ENCODE peak calls at places on chromosomes 13 and 19, in six cellular contexts. One of them, this sample, is unnamed.

GRCh38 chr13:113448885-113449692 is 4.2 kb downstream of the ADPRHL1 start:
- DNase-seq in epithelial cell of proximal tubule: no peak
- DNase-seq in heart right ventricle: no peak
- DNase-seq in RWPE1: peak; percentile 83
- DNase-seq in cardiac muscle cell: no peak
- DNase-seq in AG09319: no peak
- DNase-seq in this sample: no peak

GRCh38 chr19:50362656-50363424 is 2.6 kb downstream of the NAPSA start:
- DNase-seq in AG09319: no peak
- DNase-seq in RWPE1: no peak
- DNase-seq in heart right ventricle: no peak
- DNase-seq in epithelial cell of proximal tubule: no peak
- DNase-seq in cardiac muscle cell: peak; percentile 63
- DNase-seq in this sample: no peak

GRCh38 chr19:46404039-46404883 is 9.1 kb downstream of the CCDC8 start:
- DNase-seq in AG09319: no peak
- DNase-seq in epithelial cell of proximal tubule: no peak
- DNase-seq in heart right ventricle: peak; percentile 48
- DNase-seq in cardiac muscle cell: peak; percentile 76
- DNase-seq in RWPE1: no peak
- DNase-seq in this sample: peak; percentile 49

GRCh38 chr13:107329991-107330390 is 762.1 kb upstream of the ARGLU1 start:
- DNase-seq in RWPE1: no peak
- DNase-seq in heart right ventricle: no peak
- DNase-seq in epithelial cell of proximal tubule: no peak
- DNase-seq in AG09319: no peak
- DNase-seq in cardiac muscle cell: peak; percentile 0
- DNase-seq in this sample: no peak

GRCh38 chr13:102195566-102196462 is 206.0 kb downstream of the FGF14 start:
- DNase-seq in cardiac muscle cell: no peak
- DNase-seq in AG09319: no peak
- DNase-seq in epithelial cell of proximal tubule: no peak
- DNase-seq in RWPE1: no peak
- DNase-seq in heart right ventricle: no peak
- DNase-seq in this sample: no peak

GRCh38 chr13:22422712-22423111 is 751.8 kb downstream of the FGF9 start:
- DNase-seq in heart right ventricle: no peak
- DNase-seq in epithelial cell of proximal tubule: no peak
- DNase-seq in RWPE1: no peak
- DNase-seq in cardiac muscle cell: no peak
- DNase-seq in AG09319: no peak
- DNase-seq in this sample: no peak

GRCh38 chr19:42325896-42326771 is 699 bp downstream of the MEGF8 start:
- DNase-seq in epithelial cell of proximal tubule: no peak
- DNase-seq in heart right ventricle: no peak
- DNase-seq in RWPE1: peak; percentile 17
- DNase-seq in cardiac muscle cell: peak; percentile 46
- DNase-seq in AG09319: no peak
- DNase-seq in this sample: no peak

GRCh38 chr13:75129331-75129730 is 352.6 kb downstream of the TBC1D4 start:
- DNase-seq in heart right ventricle: no peak
- DNase-seq in cardiac muscle cell: no peak
- DNase-seq in epithelial cell of proximal tubule: no peak
- DNase-seq in AG09319: no peak
- DNase-seq in RWPE1: no peak
- DNase-seq in this sample: no peak

GRCh38 chr19:19405919-19406877 is 723 bp downstream of the GATAD2A start:
- DNase-seq in AG09319: no peak
- DNase-seq in cardiac muscle cell: peak; percentile 69
- DNase-seq in epithelial cell of proximal tubule: no peak
- DNase-seq in heart right ventricle: peak; percentile 61
- DNase-seq in RWPE1: peak; percentile 26
- DNase-seq in this sample: peak; percentile 38

GRCh38 chr19:1122021-1122971 is 18.5 kb downstream of the GPX4 start:
- DNase-seq in heart right ventricle: no peak
- DNase-seq in RWPE1: no peak
- DNase-seq in cardiac muscle cell: no peak
- DNase-seq in epithelial cell of proximal tubule: no peak
- DNase-seq in AG09319: no peak
- DNase-seq in this sample: no peak

GRCh38 chr13:111183959-111184684 is 69.0 kb downstream of the ARHGEF7 start:
- DNase-seq in epithelial cell of proximal tubule: no peak
- DNase-seq in AG09319: no peak
- DNase-seq in cardiac muscle cell: no peak
- DNase-seq in heart right ventricle: no peak
- DNase-seq in RWPE1: no peak
- DNase-seq in this sample: no peak

GRCh38 chr13:113207890-113208423 is 512 bp downstream of the PCID2 start:
- DNase-seq in epithelial cell of proximal tubule: no peak
- DNase-seq in RWPE1: peak; percentile 24
- DNase-seq in cardiac muscle cell: peak; percentile 60
- DNase-seq in heart right ventricle: peak; percentile 39
- DNase-seq in AG09319: no peak
- DNase-seq in this sample: peak; percentile 25

GRCh38 chr13:48748681-48749080 is 95.0 kb downstream of the CYSLTR2 start:
- DNase-seq in epithelial cell of proximal tubule: no peak
- DNase-seq in RWPE1: no peak
- DNase-seq in AG09319: no peak
- DNase-seq in cardiac muscle cell: no peak
- DNase-seq in heart right ventricle: no peak
- DNase-seq in this sample: no peak

GRCh38 chr13:30034448-30034795 is 184.0 kb upstream of the UBL3 start:
- DNase-seq in RWPE1: no peak
- DNase-seq in heart right ventricle: no peak
- DNase-seq in AG09319: no peak
- DNase-seq in cardiac muscle cell: no peak
- DNase-seq in epithelial cell of proximal tubule: peak; percentile 32
- DNase-seq in this sample: no peak

GRCh38 chr13:20558982-20559381 is 8.0 kb upstream of the IFT88 start:
- DNase-seq in RWPE1: no peak
- DNase-seq in cardiac muscle cell: no peak
- DNase-seq in AG09319: no peak
- DNase-seq in epithelial cell of proximal tubule: no peak
- DNase-seq in heart right ventricle: no peak
- DNase-seq in this sample: no peak

GRCh38 chr19:2922987-2923386 is 21.8 kb downstream of the ZNF77 start:
- DNase-seq in cardiac muscle cell: no peak
- DNase-seq in heart right ventricle: no peak
- DNase-seq in AG09319: no peak
- DNase-seq in RWPE1: no peak
- DNase-seq in epithelial cell of proximal tubule: no peak
- DNase-seq in this sample: no peak

GRCh38 chr19:44196772-44197171 is 15.6 kb upstream of the ZNF227 start:
- DNase-seq in RWPE1: no peak
- DNase-seq in epithelial cell of proximal tubule: no peak
- DNase-seq in AG09319: no peak
- DNase-seq in cardiac muscle cell: no peak
- DNase-seq in heart right ventricle: no peak
- DNase-seq in this sample: no peak

GRCh38 chr13:23348270-23349126 is 85.0 kb downstream of the SACS start:
- DNase-seq in heart right ventricle: no peak
- DNase-seq in epithelial cell of proximal tubule: no peak
- DNase-seq in AG09319: no peak
- DNase-seq in cardiac muscle cell: peak; percentile 13
- DNase-seq in RWPE1: no peak
- DNase-seq in this sample: no peak

GRCh38 chr13:59409211-59409610 is 754.5 kb downstream of the DIAPH3 start:
- DNase-seq in RWPE1: no peak
- DNase-seq in AG09319: no peak
- DNase-seq in epithelial cell of proximal tubule: no peak
- DNase-seq in heart right ventricle: peak; percentile 75
- DNase-seq in cardiac muscle cell: no peak
- DNase-seq in this sample: no peak

GRCh38 chr13:89701913-89702312 is 1645.6 kb upstream of the MIR17HG start:
- DNase-seq in cardiac muscle cell: no peak
- DNase-seq in RWPE1: no peak
- DNase-seq in heart right ventricle: no peak
- DNase-seq in epithelial cell of proximal tubule: no peak
- DNase-seq in AG09319: no peak
- DNase-seq in this sample: no peak

GRCh38 chr13:112186091-112186490 is 119.1 kb downstream of the SOX1 start:
- DNase-seq in cardiac muscle cell: no peak
- DNase-seq in RWPE1: no peak
- DNase-seq in epithelial cell of proximal tubule: no peak
- DNase-seq in heart right ventricle: no peak
- DNase-seq in AG09319: no peak
- DNase-seq in this sample: no peak

GRCh38 chr13:35830850-35831450 is 300.2 kb downstream of the DCLK1 start:
- DNase-seq in heart right ventricle: no peak
- DNase-seq in AG09319: no peak
- DNase-seq in epithelial cell of proximal tubule: no peak
- DNase-seq in cardiac muscle cell: no peak
- DNase-seq in RWPE1: no peak
- DNase-seq in this sample: no peak

GRCh38 chr13:94192576-94192975 is 286.9 kb downstream of the DCT start:
- DNase-seq in cardiac muscle cell: peak; percentile 30
- DNase-seq in RWPE1: no peak
- DNase-seq in epithelial cell of proximal tubule: no peak
- DNase-seq in heart right ventricle: no peak
- DNase-seq in AG09319: no peak
- DNase-seq in this sample: no peak
- TF ChIP-seq CTCF in cardiac muscle cell: peak; percentile 47
- TF ChIP-seq CTCF in RWPE1: no peak
- TF ChIP-seq CTCF in epithelial cell of proximal tubule: peak; percentile 77
- TF ChIP-seq CTCF in heart right ventricle: peak; percentile 40
- TF ChIP-seq CTCF in AG09319: peak; percentile 32
- TF ChIP-seq CTCF in this sample: peak; percentile 50

GRCh38 chr19:40908981-40909380 is 26.9 kb upstream of the CYP2A7 start:
- DNase-seq in epithelial cell of proximal tubule: no peak
- DNase-seq in heart right ventricle: no peak
- DNase-seq in RWPE1: no peak
- DNase-seq in AG09319: peak; percentile 14
- DNase-seq in cardiac muscle cell: peak; percentile 36
- DNase-seq in this sample: no peak
- TF ChIP-seq CTCF in epithelial cell of proximal tubule: peak; percentile 53
- TF ChIP-seq CTCF in heart right ventricle: no peak
- TF ChIP-seq CTCF in RWPE1: no peak
- TF ChIP-seq CTCF in AG09319: peak; percentile 63
- TF ChIP-seq CTCF in cardiac muscle cell: peak; percentile 7
- TF ChIP-seq CTCF in this sample: no peak

GRCh38 chr19:6324757-6325156 is 8.7 kb downstream of the ACER1 start:
- DNase-seq in cardiac muscle cell: no peak
- DNase-seq in heart right ventricle: no peak
- DNase-seq in epithelial cell of proximal tubule: no peak
- DNase-seq in AG09319: no peak
- DNase-seq in RWPE1: no peak
- DNase-seq in this sample: no peak
- TF ChIP-seq CTCF in cardiac muscle cell: no peak
- TF ChIP-seq CTCF in heart right ventricle: no peak
- TF ChIP-seq CTCF in epithelial cell of proximal tubule: no peak
- TF ChIP-seq CTCF in AG09319: no peak
- TF ChIP-seq CTCF in RWPE1: no peak
- TF ChIP-seq CTCF in this sample: no peak

GRCh38 chr13:37270206-37271001 is 164.9 kb upstream of the CSNK1A1L start:
- DNase-seq in cardiac muscle cell: no peak
- DNase-seq in epithelial cell of proximal tubule: no peak
- DNase-seq in RWPE1: no peak
- DNase-seq in heart right ventricle: no peak
- DNase-seq in AG09319: no peak
- DNase-seq in this sample: no peak
- TF ChIP-seq CTCF in cardiac muscle cell: no peak
- TF ChIP-seq CTCF in epithelial cell of proximal tubule: no peak
- TF ChIP-seq CTCF in RWPE1: no peak
- TF ChIP-seq CTCF in heart right ventricle: no peak
- TF ChIP-seq CTCF in AG09319: no peak
- TF ChIP-seq CTCF in this sample: no peak

DNA sequence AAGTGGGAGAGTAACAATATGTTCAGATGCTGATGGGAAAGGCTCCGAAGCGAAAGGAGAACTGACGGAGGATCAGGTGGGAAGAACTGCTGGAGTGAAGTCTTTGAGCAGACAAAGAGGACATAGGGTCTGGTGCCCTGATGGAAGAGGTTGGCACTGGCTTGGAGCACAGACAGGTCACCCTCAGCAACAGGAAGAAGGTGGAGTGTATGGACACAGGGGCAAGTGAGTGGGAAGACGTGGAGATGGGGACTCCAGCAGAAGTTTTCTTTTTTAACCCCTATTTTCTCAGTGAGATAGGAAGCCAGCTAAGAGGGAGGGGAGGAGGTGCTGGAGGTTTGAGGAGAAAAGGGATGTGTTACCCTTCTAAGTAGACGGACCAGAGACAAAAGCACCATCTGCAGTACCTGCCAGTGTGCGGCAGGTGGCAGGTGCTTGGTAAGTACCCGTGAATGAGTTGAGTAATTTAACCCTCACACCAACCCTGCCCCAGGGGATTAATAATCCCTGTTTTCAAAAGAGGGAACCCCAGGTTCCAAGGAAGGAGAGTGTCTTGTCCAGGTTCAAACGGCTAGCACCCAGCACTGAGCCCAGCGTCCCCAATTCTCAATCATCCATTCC is 11.2 kb downstream of the HAS1 start:
- DNase-seq in AG09319: no peak
- DNase-seq in epithelial cell of proximal tubule: no peak
- DNase-seq in heart right ventricle: no peak
- DNase-seq in RWPE1: peak; percentile 75
- DNase-seq in cardiac muscle cell: no peak
- DNase-seq in this sample: no peak
- TF ChIP-seq CTCF in AG09319: peak; percentile 29
- TF ChIP-seq CTCF in epithelial cell of proximal tubule: peak; percentile 72
- TF ChIP-seq CTCF in heart right ventricle: peak; percentile 29
- TF ChIP-seq CTCF in RWPE1: peak; percentile 73
- TF ChIP-seq CTCF in cardiac muscle cell: peak; percentile 43
- TF ChIP-seq CTCF in this sample: peak; percentile 54

GRCh38 chr13:81487151-81487550 is 1146.2 kb upstream of the SPRY2 start:
- DNase-seq in cardiac muscle cell: peak; percentile 68
- DNase-seq in heart right ventricle: no peak
- DNase-seq in AG09319: no peak
- DNase-seq in RWPE1: no peak
- DNase-seq in epithelial cell of proximal tubule: no peak
- DNase-seq in this sample: no peak
- TF ChIP-seq CTCF in cardiac muscle cell: no peak
- TF ChIP-seq CTCF in heart right ventricle: no peak
- TF ChIP-seq CTCF in AG09319: no peak
- TF ChIP-seq CTCF in RWPE1: peak; percentile 26
- TF ChIP-seq CTCF in epithelial cell of proximal tubule: peak; percentile 75
- TF ChIP-seq CTCF in this sample: peak; percentile 58

GRCh38 chr13:53200498-53201453 is 172.2 kb downstream of the OLFM4 start:
- DNase-seq in cardiac muscle cell: peak; percentile 93
- DNase-seq in heart right ventricle: peak; percentile 48
- DNase-seq in AG09319: no peak
- DNase-seq in epithelial cell of proximal tubule: no peak
- DNase-seq in RWPE1: peak; percentile 20
- DNase-seq in this sample: peak; percentile 73
- TF ChIP-seq CTCF in cardiac muscle cell: peak; percentile 60
- TF ChIP-seq CTCF in heart right ventricle: peak; percentile 47
- TF ChIP-seq CTCF in AG09319: peak; percentile 41
- TF ChIP-seq CTCF in epithelial cell of proximal tubule: peak; percentile 39
- TF ChIP-seq CTCF in RWPE1: peak; percentile 6
- TF ChIP-seq CTCF in this sample: peak; percentile 96

This sample was measured in progenitor cell of endocrine pancreas.